ENCODE peak calls at places on chromosomes 7 and 10, in eight cellular contexts. O is endothelial cell; H is left ventricle myocardium superior; P is stimulated activated CD4-positive, alpha-beta T cell treated with anti-CD3 and anti-CD28 coated beads, Interleukin-4, amount 100 ng/mL, for 48 hours; T is T-cell; S is lung; R is PC-9; A is AG04449. K is an unnamed sample.
A peak's percentile ranks its signal among the peaks of the same experiment; 100 is the strongest.

GRCh38 chr7:119783799-119784198 is 489.2 kb upstream of the KCND2 start:
- DNase-seq in S (no peak), P (no peak), O (no peak), H (peak; percentile 18), R (no peak), A (no peak), T (no peak), K (no peak)

GRCh38 chr10:125343118-125343752 is 182.9 kb upstream of the CTBP2 start:
- DNase-seq in S (no peak), H (no peak), T (no peak), R (no peak), P (no peak), O (peak; percentile 38), A (no peak), K (no peak)

GRCh38 chr7:106770191-106770590 is 94.9 kb upstream of the PIK3CG start:
- DNase-seq in R (peak; percentile 88), A (peak; percentile 82), O (no peak), H (no peak), T (no peak), S (no peak), P (no peak), K (no peak)

GRCh38 chr10:84026821-84027257 is 112.5 kb upstream of the GHITM start:
- DNase-seq in O (peak; percentile 55), A (no peak), R (no peak), H (no peak), P (no peak), S (no peak), T (no peak), K (peak; percentile 60)

GRCh38 chr7:106681815-106682495 is 21.0 kb upstream of the CCDC71L start:
- DNase-seq in R (no peak), H (no peak), T (no peak), O (no peak), S (no peak), P (no peak), A (no peak), K (no peak)

GRCh38 chr7:49980414-49980813 is 112.6 kb downstream of the ZPBP start:
- DNase-seq in P (no peak), O (no peak), H (no peak), A (no peak), T (no peak), S (no peak), R (no peak), K (no peak)

GRCh38 chr7:4718071-4718470 is 36.0 kb downstream of the FOXK1 start:
- DNase-seq in R (no peak), P (no peak), T (no peak), A (no peak), H (no peak), S (no peak), O (no peak), K (no peak)

GRCh38 chr10:31819393-31819820 is 109.2 kb downstream of the ARHGAP12 start:
- DNase-seq in O (no peak), T (no peak), R (no peak), H (no peak), S (no peak), P (no peak), A (peak; percentile 9), K (no peak)

GRCh38 chr7:157037635-157038034 is 27.2 kb upstream of the MNX1 start:
- DNase-seq in A (no peak), T (no peak), O (no peak), H (no peak), R (no peak), S (no peak), P (no peak), K (no peak)

GRCh38 chr7:151334628-151335027 is 7.0 kb upstream of the NUB1 start:
- DNase-seq in T (no peak), R (no peak), O (no peak), A (no peak), H (no peak), S (no peak), P (no peak), K (no peak)

GRCh38 chr10:10520391-10521385 is 497.0 kb upstream of the CELF2 start:
- DNase-seq in T (no peak), P (no peak), H (no peak), A (no peak), O (no peak), R (no peak), S (no peak), K (peak; percentile 84)

GRCh38 chr10:103932996-103933395 is 15.0 kb upstream of the STN1 start:
- DNase-seq in A (no peak), S (no peak), T (no peak), R (no peak), O (no peak), H (no peak), P (no peak), K (no peak)

GRCh38 chr10:90418869-90419652 is 438.8 kb downstream of the HTR7 start:
- DNase-seq in P (no peak), A (peak; percentile 42), H (no peak), R (peak; percentile 54), T (no peak), S (no peak), O (no peak), K (no peak)

GRCh38 chr10:63666836-63667383 is 145.7 kb downstream of the REEP3 start:
- DNase-seq in R (peak; percentile 45), P (no peak), T (no peak), S (no peak), O (no peak), H (no peak), A (peak; percentile 88), K (no peak)

GRCh38 chr10:235921-236320 is 100.7 kb downstream of the ZMYND11 start:
- DNase-seq in S (no peak), A (no peak), T (no peak), O (no peak), H (no peak), P (no peak), R (no peak), K (no peak)

GRCh38 chr10:133124357-133125211 is 35.4 kb upstream of the KNDC1 start:
- DNase-seq in R (no peak), S (no peak), H (peak; percentile 53), O (peak; percentile 71), P (peak; percentile 27), T (no peak), A (no peak), K (no peak)

GRCh38 chr7:157888579-157888978 is 551.8 kb downstream of the DNAJB6 start:
- DNase-seq in P (no peak), O (no peak), R (no peak), A (no peak), S (no peak), H (no peak), T (no peak), K (no peak)

GRCh38 chr10:70379581-70380176 is 2.7 kb downstream of the LRRC20 start:
- DNase-seq in O (no peak), A (no peak), H (no peak), P (no peak), T (no peak), R (no peak), S (no peak), K (no peak)

GRCh38 chr7:138243430-138243829 is 167.2 kb downstream of the AKR1D1 start:
- DNase-seq in S (no peak), A (no peak), T (no peak), R (no peak), H (no peak), O (peak; percentile 5), P (no peak), K (no peak)

GRCh38 chr7:51366930-51367613 is 50.5 kb upstream of the COBL start:
- DNase-seq in T (no peak), O (peak; percentile 60), P (no peak), R (peak; percentile 61), S (peak; percentile 38), H (no peak), A (no peak), K (no peak)

GRCh38 chr10:62815373-62816111 is 624 bp downstream of the EGR2 start:
- DNase-seq in H (peak; percentile 40), O (no peak), T (no peak), A (no peak), R (no peak), S (no peak), P (no peak), K (no peak)

GRCh38 chr10:60203993-60204618 is 185.6 kb downstream of the ANK3 start:
- DNase-seq in O (peak; percentile 21), R (peak; percentile 35), T (no peak), P (no peak), H (no peak), S (no peak), A (no peak), K (no peak)

GRCh38 chr7:138125598-138126111 is 49.4 kb downstream of the AKR1D1 start:
- DNase-seq in H (no peak), T (no peak), A (no peak), O (no peak), P (no peak), S (no peak), R (peak; percentile 67), K (no peak)

GRCh38 chr7:143374556-143374955 is 6.6 kb upstream of the ZYX start:
- DNase-seq in T (no peak), H (no peak), O (no peak), R (no peak), P (no peak), S (no peak), A (no peak), K (no peak)

GRCh38 chr10:96585726-96586418 is 940 bp downstream of the TM9SF3 start:
- DNase-seq in P (no peak), A (no peak), H (no peak), O (no peak), S (no peak), R (peak; percentile 36), T (peak; percentile 15), K (no peak)

GRCh38 chr10:5518143-5518542 is 6.6 kb upstream of the CALML3 start:
- DNase-seq in A (no peak), O (no peak), T (no peak), R (no peak), P (no peak), H (no peak), S (no peak), K (no peak)

GRCh38 chr10:61779950-61780659 is 117.4 kb downstream of the CABCOCO1 start:
- DNase-seq in P (no peak), R (peak; percentile 59), T (no peak), S (peak; percentile 40), H (peak; percentile 35), A (peak; percentile 71), O (no peak), K (no peak)

K was measured in esophagus muscularis mucosa.